ENCODE peak calls at places on chromosomes 6 and 20, in nine cellular contexts. G is sigmoid colon; Q is right lobe of liver; B is hepatocyte; M is lung; L is CD8-positive, alpha-beta T cell; P is PC-3; C is Peyer's patch; D is prostate gland. X is an unnamed sample.

GRCh38 chr20:3904224-3904623 is 15.0 kb downstream of the PANK2 start:
- DNase-seq in L (no peak), D (no peak), M (no peak), Q (no peak), B (no peak), G (no peak), C (no peak), P (no peak), X (no peak)

GRCh38 chr6:150890346-150890745 is 24.8 kb downstream of the MTHFD1L start:
- DNase-seq in C (no peak), M (no peak), D (no peak), B (no peak), L (no peak), P (no peak), Q (no peak), G (no peak), X (no peak)

GRCh38 chr6:53179961-53180651 is 31.5 kb upstream of the GCM1 start:
- DNase-seq in G (no peak), Q (peak; percentile 56), C (peak; percentile 75), D (peak; percentile 58), B (peak; percentile 35), P (no peak), M (peak; percentile 56), L (peak; percentile 8), X (no peak)

GRCh38 chr20:41408986-41409385 is 42.4 kb upstream of the EMILIN3 start:
- DNase-seq in B (no peak), M (no peak), L (no peak), D (no peak), C (no peak), P (no peak), Q (no peak), G (no peak), X (no peak)

GRCh38 chr6:16205377-16206144 is 32.8 kb upstream of the GMPR start:
- DNase-seq in G (no peak), B (peak; percentile 38), M (no peak), D (no peak), L (no peak), Q (no peak), P (no peak), C (peak; percentile 77), X (no peak)

GRCh38 chr20:19310541-19310940 is 98.1 kb downstream of the SLC24A3 start:
- DNase-seq in B (no peak), C (no peak), L (no peak), P (no peak), D (no peak), Q (no peak), M (no peak), G (no peak), X (no peak)

GRCh38 chr6:71473908-71474307 is 185.3 kb downstream of the OGFRL1 start:
- DNase-seq in L (no peak), Q (no peak), P (peak; percentile 77), C (no peak), B (peak; percentile 13), G (peak; percentile 91), M (peak; percentile 82), D (no peak), X (no peak)

GRCh38 chr20:61980647-61981583 is 84.8 kb downstream of the TAF4 start:
- DNase-seq in D (no peak), Q (peak; percentile 64), L (no peak), P (peak; percentile 66), C (peak; percentile 31), M (no peak), B (no peak), G (no peak), X (no peak)

GRCh38 chr6:56789342-56789741 is 146.7 kb upstream of the DST start:
- DNase-seq in C (no peak), G (no peak), Q (no peak), M (no peak), D (no peak), B (no peak), L (no peak), P (peak; percentile 47), X (no peak)

GRCh38 chr6:56790424-56790823 is 147.7 kb upstream of the DST start:
- DNase-seq in P (no peak), G (no peak), B (no peak), L (no peak), M (no peak), D (no peak), C (no peak), Q (no peak), X (no peak)

GRCh38 chr6:56786256-56786655 is 143.6 kb upstream of the DST start:
- DNase-seq in G (no peak), P (no peak), M (no peak), C (no peak), L (no peak), B (no peak), D (no peak), Q (no peak), X (no peak)

GRCh38 chr6:56787209-56787608 is 144.5 kb upstream of the DST start:
- DNase-seq in C (no peak), M (no peak), Q (no peak), G (no peak), L (no peak), P (no peak), D (no peak), B (no peak), X (no peak)

DNA sequence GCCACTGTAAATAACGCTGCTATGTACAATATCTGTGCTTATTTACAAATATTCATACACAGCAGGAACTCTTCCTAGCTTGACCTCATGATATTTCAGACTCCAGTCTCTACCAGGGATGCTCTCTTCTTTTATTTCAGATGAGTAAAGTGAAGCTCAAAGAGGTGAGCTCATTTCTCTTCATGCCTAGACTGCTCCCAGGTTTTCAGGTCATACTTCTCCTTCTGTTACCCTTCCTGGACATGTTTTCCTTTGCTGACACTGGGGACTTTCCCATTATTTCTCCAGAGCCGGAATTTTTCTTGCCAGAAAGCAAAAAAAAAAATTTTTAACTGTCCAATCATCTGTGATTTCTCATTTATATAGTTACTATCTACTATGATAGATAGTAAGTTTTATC is 147.2 kb upstream of the DST start:
- DNase-seq in L (no peak), Q (no peak), M (no peak), C (no peak), P (no peak), B (no peak), D (no peak), G (no peak), X (no peak)
- H3K4me1 ChIP-seq in L (no peaks in the 10 kb centered on the region), Q (no peaks in the 10 kb centered on the region), M (no peaks in the 10 kb centered on the region), C (no peaks in the 10 kb centered on the region), P (peaks cover 5% of the 10 kb centered on the region), B (no peaks in the 10 kb centered on the region), D (no peaks in the 10 kb centered on the region), G (peaks cover 58% of the 10 kb centered on the region), X (no peaks in the 10 kb centered on the region)

GRCh38 chr6:113858067-113858604 is 991 bp downstream of the MARCKS start:
- DNase-seq in G (peak; percentile 78), L (no peak), B (peak; percentile 68), P (peak; percentile 15), Q (peak; percentile 48), C (peak; percentile 57), D (peak; percentile 63), M (no peak), X (peak; percentile 15)

GRCh38 chr6:113855500-113856010 is 1.6 kb upstream of the MARCKS start:
- DNase-seq in C (peak; percentile 31), P (peak; percentile 23), G (peak; percentile 75), B (peak; percentile 42), Q (no peak), D (no peak), L (no peak), M (no peak), X (peak; percentile 4)

GRCh38 chr6:113857565-113858066 is 471 bp downstream of the MARCKS start:
- DNase-seq in L (no peak), C (no peak), B (peak; percentile 26), D (no peak), G (no peak), Q (peak; percentile 45), M (no peak), P (no peak), X (no peak)

GRCh38 chr6:113856011-113856551 is 1.1 kb upstream of the MARCKS start:
- DNase-seq in G (no peak), B (peak; percentile 52), C (peak; percentile 37), L (no peak), P (peak; percentile 48), D (peak; percentile 19), M (no peak), Q (no peak), X (no peak)

DNA sequence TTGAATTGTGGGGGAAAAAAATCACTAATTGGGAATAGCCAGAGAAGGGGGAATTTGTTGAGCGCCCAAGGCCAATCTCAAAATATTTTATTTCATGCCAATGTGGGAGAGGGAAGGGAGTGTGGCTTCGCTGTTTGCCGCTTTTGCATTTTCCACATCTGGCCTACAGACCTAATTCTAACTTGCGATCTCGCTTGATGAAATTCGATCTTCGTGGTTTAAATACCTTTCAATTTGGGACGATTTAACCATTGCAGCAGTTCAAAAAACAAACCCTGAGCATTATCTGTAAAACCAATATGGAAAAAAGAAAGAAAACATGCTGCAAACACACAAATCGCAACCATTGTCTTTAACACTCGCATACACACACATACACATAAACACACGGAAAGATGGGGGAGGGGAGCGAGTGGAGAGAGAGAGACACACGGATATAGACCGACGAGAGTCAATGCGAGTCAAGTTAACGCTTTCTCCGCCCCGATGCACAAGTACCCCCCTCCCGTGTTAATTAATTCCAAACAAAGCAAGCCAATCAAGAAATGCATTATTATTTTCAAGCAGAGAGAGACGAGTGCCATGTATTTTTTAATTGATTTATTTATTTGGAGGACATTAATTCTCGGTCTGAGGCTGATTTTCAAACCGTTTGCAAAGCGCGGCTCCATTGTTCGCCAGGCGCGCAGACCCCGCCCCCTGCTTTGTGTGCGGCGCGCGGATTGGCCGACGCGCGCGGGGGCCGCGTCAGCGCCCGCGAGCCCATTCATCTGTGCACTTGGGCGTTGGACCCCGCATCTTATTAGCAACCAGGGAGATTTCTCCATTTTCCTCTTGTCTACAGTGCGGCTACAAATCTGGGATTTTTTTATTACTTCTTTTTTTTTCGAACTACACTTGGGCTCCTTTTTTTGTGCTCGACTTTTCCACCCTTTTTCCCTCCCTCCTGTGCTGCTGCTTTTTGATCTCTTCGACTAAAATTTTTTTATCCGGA is at the start of gene MARCKS:
- DNase-seq in B (peak; percentile 96), C (peak; percentile 88), G (peak; percentile 92), L (no peak), M (peak; percentile 65), D (peak; percentile 84), P (peak; percentile 80), Q (peak; percentile 66), X (no peak)
- H3K4me3 ChIP-seq in B (peak within 1 kb of the TSS; percentile 97), C (peak within 1 kb of the TSS; percentile 77), G (peak within 1 kb of the TSS; percentile 66), L (peak within 1 kb of the TSS; percentile 46), M (peak within 1 kb of the TSS; percentile 86), D (peak within 1 kb of the TSS; percentile 72), P (peak within 1 kb of the TSS; percentile 100), Q (peak within 1 kb of the TSS; percentile 75), X (peak within 1 kb of the TSS; percentile 68)

GRCh38 chr20:51469578-51470520 is 72.7 kb downstream of the NFATC2 start:
- DNase-seq in Q (no peak), M (no peak), B (no peak), P (no peak), C (no peak), L (no peak), D (no peak), G (no peak), X (no peak)

GRCh38 chr20:51469046-51469445 is 73.5 kb downstream of the NFATC2 start:
- DNase-seq in D (no peak), Q (no peak), C (no peak), B (no peak), P (no peak), G (no peak), M (no peak), L (no peak), X (no peak)

GRCh38 chr20:51470521-51470875 is 72.0 kb downstream of the NFATC2 start:
- DNase-seq in Q (no peak), L (no peak), M (no peak), D (no peak), G (no peak), P (no peak), B (no peak), C (no peak), X (no peak)

GRCh38 chr20:51467971-51468626 is 74.4 kb downstream of the NFATC2 start:
- DNase-seq in D (no peak), C (no peak), Q (no peak), P (no peak), B (no peak), L (no peak), M (no peak), G (no peak), X (no peak)

DNA sequence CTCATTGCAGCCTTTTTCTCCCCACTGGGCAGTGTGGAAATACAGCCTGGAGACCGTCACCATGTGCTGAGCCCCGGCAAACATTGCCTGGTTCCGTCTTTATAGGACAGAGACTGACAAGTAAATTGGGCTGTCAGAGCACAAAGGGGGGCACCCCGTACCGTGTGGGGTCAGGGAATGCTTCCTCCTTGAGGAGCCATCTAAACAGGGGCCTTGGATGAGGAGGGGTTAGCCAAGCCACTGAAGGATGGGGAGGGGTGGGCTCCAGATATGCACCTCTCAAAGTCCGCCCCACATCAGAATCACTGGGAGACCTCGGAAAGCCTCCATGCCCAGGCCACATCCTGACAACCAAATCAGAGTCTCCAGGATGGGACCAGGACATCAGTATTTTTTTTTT is 73.9 kb downstream of the NFATC2 start:
- DNase-seq in Q (no peak), B (no peak), C (no peak), M (no peak), P (no peak), G (no peak), D (no peak), L (no peak), X (no peak)
- H3K4me1 ChIP-seq in Q (no peaks in the 10 kb centered on the region), B (no peaks in the 10 kb centered on the region), C (no peaks in the 10 kb centered on the region), M (no peaks in the 10 kb centered on the region), P (peaks cover 6% of the 10 kb centered on the region), G (peaks cover under 1% of the 10 kb centered on the region), D (no peaks in the 10 kb centered on the region), L (peaks cover 17% of the 10 kb centered on the region), X (peaks cover 4% of the 10 kb centered on the region)

GRCh38 chr6:56954389-56955170 is at the start of gene BEND6:
- DNase-seq in M (no peak), D (peak; percentile 11), G (peak; percentile 77), Q (no peak), C (no peak), B (peak; percentile 82), L (no peak), P (peak; percentile 79), X (no peak)
- H3K4me3 ChIP-seq in M (peak within 1 kb of the TSS; percentile 57), D (peak within 1 kb of the TSS; percentile 50), G (peak within 1 kb of the TSS; percentile 68), Q (peak within 1 kb of the TSS; percentile 32), C (peak within 1 kb of the TSS; percentile 67), B (peak within 1 kb of the TSS; percentile 64), L (peak within 1 kb of the TSS; percentile 36), P (peak within 1 kb of the TSS; percentile 93), X (peak within 1 kb of the TSS; percentile 51)

X was measured in CD4-positive, CD25-positive, alpha-beta regulatory T cell.